ENCODE peak calls at places on chromosomes 3 and 15, in nine cellular contexts. W, K, R, D, P, F, H, S and N are unnamed samples.

GRCh38 chr15:100765458-100766224 is 114.0 kb upstream of the ALDH1A3 start:
- DNase-seq in D (no peak), P (no peak), H (no peak), W (no peak), K (no peak), R (no peak), F (no peak), S (peak; percentile 39), N (no peak)

GRCh38 chr15:95669146-95669922 is 661.2 kb upstream of the NR2F2 start:
- DNase-seq in W (no peak), D (peak; percentile 18), S (no peak), F (no peak), R (no peak), K (no peak), H (peak; percentile 25), P (no peak), N (no peak)

GRCh38 chr15:25989327-25989726 is 126.2 kb upstream of the ATP10A start:
- DNase-seq in K (no peak), P (no peak), D (no peak), H (no peak), F (no peak), W (peak; percentile 36), R (no peak), S (peak; percentile 69), N (no peak)

GRCh38 chr15:30885814-30886213 is 17.9 kb upstream of the FAN1 start:
- DNase-seq in D (peak; percentile 43), R (no peak), H (peak; percentile 60), S (peak; percentile 88), W (no peak), P (peak; percentile 11), K (no peak), F (peak; percentile 48), N (peak; percentile 1)

GRCh38 chr3:86990734-86991481 is at the start of gene VGLL3:
- DNase-seq in H (peak; percentile 87), S (peak; percentile 96), K (peak; percentile 73), P (peak; percentile 87), W (no peak), F (peak; percentile 55), R (peak; percentile 55), D (peak; percentile 93), N (peak; percentile 90)

GRCh38 chr3:64150527-64151238 is 74.6 kb downstream of the PRICKLE2 start:
- DNase-seq in W (no peak), R (peak; percentile 86), K (no peak), S (no peak), F (peak; percentile 70), H (no peak), D (peak; percentile 84), P (peak; percentile 99), N (peak; percentile 97)

GRCh38 chr3:127445581-127446368 is 144.8 kb downstream of the TPRA1 start:
- DNase-seq in S (peak; percentile 48), R (no peak), P (no peak), W (no peak), D (no peak), K (no peak), H (no peak), F (no peak), N (no peak)

GRCh38 chr3:73625124-73625665 is 454 bp upstream of the PDZRN3 start:
- DNase-seq in R (peak; percentile 34), D (peak; percentile 86), K (peak; percentile 45), H (peak; percentile 61), W (no peak), P (peak; percentile 72), S (peak; percentile 75), F (no peak), N (peak; percentile 52)

GRCh38 chr3:181564222-181564621 is 147.5 kb upstream of the SOX2 start:
- DNase-seq in R (no peak), H (no peak), K (no peak), D (no peak), S (no peak), F (no peak), P (no peak), W (no peak), N (no peak)

GRCh38 chr3:43378066-43378935 is 92.0 kb downstream of the SNRK start:
- DNase-seq in D (peak; percentile 43), F (peak; percentile 71), K (no peak), W (peak; percentile 69), P (peak; percentile 38), H (peak; percentile 48), R (peak; percentile 50), S (peak; percentile 85), N (peak; percentile 31)

GRCh38 chr15:98676586-98677270 is 28.4 kb downstream of the IGF1R start:
- DNase-seq in S (peak; percentile 25), R (no peak), H (no peak), W (no peak), F (no peak), D (no peak), P (no peak), K (no peak), N (no peak)

GRCh38 chr3:173467501-173467900 is 70.0 kb downstream of the NLGN1 start:
- DNase-seq in S (no peak), W (no peak), F (no peak), H (no peak), P (peak; percentile 1), R (no peak), D (peak; percentile 24), K (no peak), N (no peak)

GRCh38 chr3:50192689-50193141 is 1.3 kb downstream of the GNAT1 start:
- DNase-seq in S (peak; percentile 97), P (peak; percentile 40), W (peak; percentile 49), K (peak; percentile 80), D (peak; percentile 55), R (peak; percentile 78), H (peak; percentile 81), F (peak; percentile 85), N (peak; percentile 26)

GRCh38 chr3:39166932-39167532 is 13.6 kb upstream of the CSRNP1 start:
- DNase-seq in K (no peak), S (no peak), R (no peak), H (no peak), P (peak; percentile 93), D (peak; percentile 91), W (no peak), F (peak; percentile 75), N (peak; percentile 78)

GRCh38 chr15:72685925-72686794 is at the start of the genes BBS4 and HIGD2B:
- DNase-seq in W (peak; percentile 77), F (peak; percentile 89), K (peak; percentile 88), S (peak; percentile 96), P (peak; percentile 83), R (peak; percentile 91), H (peak; percentile 94), D (peak; percentile 96), N (peak; percentile 83)

GRCh38 chr15:59685737-59686297 is 3.3 kb downstream of the BNIP2 start:
- DNase-seq in D (peak; percentile 56), R (no peak), S (no peak), K (no peak), W (no peak), P (peak; percentile 38), F (no peak), H (no peak), N (peak; percentile 28)

GRCh38 chr3:141305436-141305835 is 62.9 kb upstream of the ZBTB38 start:
- DNase-seq in W (no peak), K (no peak), H (peak; percentile 26), F (peak; percentile 37), R (no peak), S (no peak), P (peak; percentile 74), D (peak; percentile 75), N (peak; percentile 37)

GRCh38 chr3:183927059-183927458 is 42.4 kb upstream of the PARL start:
- DNase-seq in K (no peak), F (no peak), W (no peak), S (no peak), H (no peak), R (no peak), D (no peak), P (no peak), N (no peak)

GRCh38 chr3:58271901-58272501 is 34.0 kb upstream of the RPP14 start:
- DNase-seq in W (no peak), F (peak; percentile 82), P (peak; percentile 93), H (no peak), R (peak; percentile 50), D (peak; percentile 93), S (no peak), K (no peak), N (peak; percentile 95)

GRCh38 chr15:100078511-100079220 is 263.1 kb downstream of the ADAMTS17 start:
- DNase-seq in F (peak; percentile 81), R (no peak), D (no peak), H (no peak), W (no peak), S (no peak), P (no peak), K (no peak), N (peak; percentile 68)

GRCh38 chr3:113623827-113624226 is 72.6 kb downstream of the USF3 start:
- DNase-seq in H (no peak), D (no peak), R (no peak), F (no peak), S (no peak), W (no peak), P (no peak), K (no peak), N (no peak)
- H3K9ac ChIP-seq in H (no peak overlapping the region), D (no peak overlapping the region), R (no peak overlapping the region), F (no peak overlapping the region), S (no peak overlapping the region), W (no peak overlapping the region), P (no peak overlapping the region), K (no peak overlapping the region), N (no peak overlapping the region)

DNA sequence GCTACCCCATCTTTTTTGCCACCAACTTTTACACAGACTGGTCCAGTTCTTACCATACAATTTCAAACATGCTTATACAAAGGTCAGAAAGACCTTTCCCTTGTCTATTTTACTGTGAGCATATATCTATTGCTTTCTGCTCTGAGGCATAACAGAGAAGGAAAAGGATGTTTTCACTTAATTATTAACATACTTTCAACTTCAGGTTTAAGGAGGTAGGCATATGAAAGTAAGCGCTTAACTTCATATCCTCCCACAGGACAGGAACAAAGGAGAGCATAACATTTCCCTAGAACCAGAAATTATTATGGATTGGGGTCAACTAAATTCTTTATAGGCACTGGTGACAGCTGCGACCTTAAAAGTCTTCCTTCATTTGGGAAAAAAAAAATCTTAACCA is 1.1 kb downstream of the MYEF2 start:
- DNase-seq in K (no peak), F (no peak), R (no peak), D (no peak), P (no peak), S (no peak), W (no peak), H (no peak), N (no peak)
- H3K4me3 ChIP-seq in K (peak overlapping the region; percentile 55), F (peak overlapping the region; percentile 71), R (peak overlapping the region; percentile 46), D (peak overlapping the region; percentile 76), P (no peak overlapping the region), S (peak overlapping the region; percentile 84), W (no peak overlapping the region), H (peak overlapping the region; percentile 92), N (peak overlapping the region; percentile 65)

GRCh38 chr15:74276560-74276959 is 40.4 kb downstream of the CCDC33 start:
- DNase-seq in P (no peak), R (no peak), F (no peak), K (no peak), W (no peak), D (no peak), S (no peak), H (no peak), N (no peak)
- H3K27me3 ChIP-seq in P (peaks cover 55% of the 10 kb centered on the region), R (no peaks in the 10 kb centered on the region), F (peaks cover 17% of the 10 kb centered on the region), K (no peaks in the 10 kb centered on the region), W (peaks cover 37% of the 10 kb centered on the region), D (peaks cover 21% of the 10 kb centered on the region), S (no peaks in the 10 kb centered on the region), H (no peaks in the 10 kb centered on the region), N (peaks cover 9% of the 10 kb centered on the region)

DNA sequence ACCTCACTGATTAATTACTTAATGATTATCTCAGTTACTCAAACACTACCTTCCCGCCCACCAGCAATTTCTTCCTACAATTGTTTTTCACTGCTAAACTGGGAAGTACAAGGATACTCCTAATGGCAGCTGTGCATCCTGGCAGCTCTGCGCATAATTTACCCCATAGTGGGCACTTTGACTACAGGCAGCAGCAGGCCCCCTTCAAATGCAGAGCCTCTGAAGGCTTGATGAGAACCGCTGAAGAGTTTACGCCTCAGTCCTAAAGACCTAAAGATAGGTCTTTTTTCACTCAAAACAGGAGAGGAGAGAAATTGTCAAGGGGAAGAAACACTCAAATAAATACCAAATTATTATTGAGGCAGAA is 10.7 kb downstream of the CCDC32 start:
- DNase-seq in D (no peak), R (no peak), K (no peak), S (peak; percentile 68), F (no peak), H (peak; percentile 47), W (no peak), P (no peak), N (no peak)
- H3K9ac ChIP-seq in D (no peak overlapping the region), R (no peak overlapping the region), K (no peak overlapping the region), S (no peak overlapping the region), F (no peak overlapping the region), H (no peak overlapping the region), W (no peak overlapping the region), P (no peak overlapping the region), N (no peak overlapping the region)